ENCODE peak calls at places on chromosomes 16 and 17, in ten cellular contexts. L is MM.1S; Z is upper lobe of right lung; F is suprapubic skin; U is Peyer's patch; K is CD8-positive, alpha-beta T cell; W is PC-9; H is gastrocnemius medialis; Q is HepG2; N is BE2C. B is an unnamed sample.

GRCh38 chr17:351875-352420 is 659 bp downstream of the RPH3AL start:
- DNase-seq in L (no peak), Z (no peak), F (no peak), U (no peak), K (no peak), W (no peak), H (no peak), Q (no peak), N (no peak), B (no peak)

GRCh38 chr17:56451629-56452028 is 141.9 kb upstream of the NOG start:
- DNase-seq in L (no peak), Z (no peak), F (no peak), U (no peak), K (no peak), W (no peak), H (no peak), Q (no peak), N (no peak), B (no peak)

GRCh38 chr16:26665166-26665939 is 401.4 kb upstream of the C16orf82 start:
- DNase-seq in L (no peak), Z (no peak), F (no peak), U (no peak), K (no peak), W (no peak), H (no peak), Q (no peak), N (no peak), B (no peak)

GRCh38 chr17:20960871-20961270 is 81.9 kb downstream of the USP22 start:
- DNase-seq in L (no peak), Z (no peak), F (no peak), U (no peak), K (no peak), W (no peak), H (no peak), Q (no peak), N (no peak), B (no peak)

GRCh38 chr16:66521951-66522771 is 27.8 kb downstream of the TK2 start:
- DNase-seq in L (peak; percentile 96), Z (peak; percentile 86), F (no peak), U (peak; percentile 58), K (peak; percentile 17), W (peak; percentile 91), H (no peak), Q (no peak), N (no peak), B (peak; percentile 90)

GRCh38 chr17:79664925-79665738 is 54.3 kb upstream of the RBFOX3 start:
- DNase-seq in L (no peak), Z (peak; percentile 88), F (peak; percentile 84), U (peak; percentile 62), K (no peak), W (peak; percentile 41), H (no peak), Q (no peak), N (peak; percentile 40), B (peak; percentile 62)

GRCh38 chr17:12568358-12569251 is 97.1 kb upstream of the MYOCD start:
- DNase-seq in L (no peak), Z (no peak), F (no peak), U (no peak), K (no peak), W (no peak), H (no peak), Q (no peak), N (no peak), B (no peak)

GRCh38 chr16:73054131-73054496 is 6.2 kb upstream of the ZFHX3 start:
- DNase-seq in L (no peak), Z (no peak), F (no peak), U (no peak), K (no peak), W (no peak), H (no peak), Q (no peak), N (no peak), B (no peak)

GRCh38 chr17:49612721-49613120 is 37.0 kb downstream of the NXPH3 start:
- DNase-seq in L (no peak), Z (no peak), F (no peak), U (no peak), K (no peak), W (no peak), H (no peak), Q (no peak), N (no peak), B (no peak)

GRCh38 chr16:57642368-57643135 is 14.1 kb downstream of the ADGRG1 start:
- DNase-seq in L (no peak), Z (no peak), F (no peak), U (no peak), K (no peak), W (no peak), H (no peak), Q (no peak), N (no peak), B (no peak)

GRCh38 chr17:19546289-19547065 is 12.8 kb downstream of the SLC47A1 start:
- DNase-seq in L (peak; percentile 37), Z (peak; percentile 73), F (no peak), U (no peak), K (no peak), W (no peak), H (peak; percentile 50), Q (no peak), N (no peak), B (peak; percentile 56)
- TF ChIP-seq CTCF in L (peak; percentile 46), Z (peak; percentile 26), F (peak; percentile 17), U (no peak), K (no peak), W (no peak), H (peak; percentile 33), Q (peak; percentile 52), N (no peak), B (no peak)

GRCh38 chr17:46817151-46817900 is 1.2 kb downstream of the WNT3 start:
- DNase-seq in L (no peak), Z (no peak), F (no peak), U (no peak), K (no peak), W (no peak), H (no peak), Q (no peak), N (no peak), B (no peak)
- H3K27me3 ChIP-seq in L (peaks cover 79% of the 10 kb centered on the region), Z (peaks cover 72% of the 10 kb centered on the region), F (peaks cover 78% of the 10 kb centered on the region), U (peaks cover 46% of the 10 kb centered on the region), K (peaks cover 57% of the 10 kb centered on the region), W (peaks cover 14% of the 10 kb centered on the region), H (peaks cover 82% of the 10 kb centered on the region), Q (peaks cover 13% of the 10 kb centered on the region), N (no peaks in the 10 kb centered on the region), B (peaks cover 59% of the 10 kb centered on the region)

DNA sequence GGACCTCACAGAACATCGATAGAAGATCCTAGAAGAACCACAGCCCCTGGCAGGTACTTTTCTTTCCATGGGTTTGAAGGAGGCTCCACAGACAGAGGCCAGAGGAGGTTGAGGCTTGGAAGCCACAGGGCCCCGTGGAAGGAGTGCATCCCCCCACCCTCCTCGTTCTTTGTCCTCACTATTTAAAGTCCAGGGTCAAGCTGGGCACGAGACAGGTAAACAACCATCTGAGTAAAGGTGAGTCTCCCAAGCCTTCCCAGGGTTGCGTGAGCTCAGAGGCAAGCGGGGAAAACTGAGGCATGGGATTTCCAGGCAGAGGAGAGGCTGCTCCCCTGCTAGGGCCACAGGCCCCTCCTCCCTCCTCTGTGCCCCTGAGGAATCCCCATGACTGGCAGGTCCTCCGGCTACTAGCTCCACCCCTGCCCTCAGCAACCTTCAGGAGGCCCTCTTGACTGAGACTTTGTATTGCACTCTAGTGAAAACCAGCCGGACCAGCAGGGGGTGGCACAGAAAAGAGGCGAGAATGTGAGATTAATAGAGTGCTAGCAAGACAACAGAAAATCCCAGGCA is 927 bp upstream of the SULT1A2 start:
- DNase-seq in L (peak; percentile 41), Z (peak; percentile 84), F (no peak), U (peak; percentile 69), K (no peak), W (peak; percentile 68), H (no peak), Q (peak; percentile 91), N (no peak), B (peak; percentile 81)
- TF ChIP-seq CTCF in L (peak; percentile 23), Z (peak; percentile 19), F (no peak), U (no peak), K (no peak), W (peak; percentile 34), H (no peak), Q (peak; percentile 77), N (no peak), B (no peak)

GRCh38 chr16:68455631-68456030 is 7.3 kb upstream of the SMPD3 start:
- DNase-seq in L (no peak), Z (no peak), F (no peak), U (no peak), K (no peak), W (no peak), H (no peak), Q (no peak), N (no peak), B (no peak)

GRCh38 chr16:68451656-68452055 is 3.3 kb upstream of the SMPD3 start:
- DNase-seq in L (no peak), Z (no peak), F (no peak), U (no peak), K (no peak), W (no peak), H (no peak), Q (no peak), N (no peak), B (no peak)

GRCh38 chr16:68450741-68451140 is 2.4 kb upstream of the SMPD3 start:
- DNase-seq in L (no peak), Z (no peak), F (no peak), U (no peak), K (no peak), W (no peak), H (no peak), Q (no peak), N (no peak), B (no peak)

GRCh38 chr16:68452176-68452575 is 3.9 kb upstream of the SMPD3 start:
- DNase-seq in L (no peak), Z (no peak), F (no peak), U (no peak), K (no peak), W (no peak), H (no peak), Q (no peak), N (no peak), B (no peak)

DNA sequence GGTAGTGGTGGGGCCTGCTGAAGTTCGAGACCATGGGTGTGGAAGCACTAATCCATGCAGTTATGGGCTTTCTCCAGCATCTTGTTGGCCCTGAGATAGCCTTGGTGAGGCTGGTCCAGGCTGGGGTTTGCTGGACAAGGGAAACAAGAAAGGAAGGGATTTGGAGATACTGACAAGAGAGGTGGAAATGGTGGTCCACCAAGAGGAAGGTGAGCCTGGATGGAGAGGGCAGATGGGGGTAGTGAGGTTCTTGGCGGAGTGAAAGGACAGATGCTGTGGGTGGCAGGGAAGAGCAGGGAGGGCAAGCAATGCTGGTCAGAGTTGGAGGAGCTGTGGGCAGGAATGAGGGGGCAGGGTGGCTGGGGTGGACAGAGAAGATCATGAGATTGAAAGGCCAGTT is 5.5 kb upstream of the SMPD3 start:
- DNase-seq in L (no peak), Z (no peak), F (no peak), U (no peak), K (no peak), W (no peak), H (no peak), Q (no peak), N (no peak), B (no peak)
- H3K27me3 ChIP-seq in L (no peaks in the 10 kb centered on the region), Z (no peaks in the 10 kb centered on the region), F (no peaks in the 10 kb centered on the region), U (no peaks in the 10 kb centered on the region), K (no peaks in the 10 kb centered on the region), W (no peaks in the 10 kb centered on the region), H (no peaks in the 10 kb centered on the region), Q (no peaks in the 10 kb centered on the region), N (no peaks in the 10 kb centered on the region), B (no peaks in the 10 kb centered on the region)

GRCh38 chr16:81431554-81432353 is 12.9 kb upstream of the CMIP start:
- DNase-seq in L (no peak), Z (peak; percentile 72), F (peak; percentile 75), U (no peak), K (no peak), W (no peak), H (peak; percentile 53), Q (peak; percentile 90), N (no peak), B (no peak)
- TF ChIP-seq CTCF in L (no peak), Z (no peak), F (no peak), U (no peak), K (no peak), W (no peak), H (no peak), Q (no peak), N (no peak), B (no peak)